ENCODE peak calls at places on chromosome 4, in nine cellular contexts. L, R, O, A, F, C, N, T and B are unnamed samples.
A peak's percentile ranks its signal among the peaks of the same experiment; 100 is the strongest.

GRCh38 chr4:86927843-86928395 is 6.9 kb upstream of the AFF1 start:
- DNase-seq in L (peak; percentile 97), R (peak; percentile 98), O (peak; percentile 92), A (no peak), F (peak; percentile 99), C (no peak), N (peak; percentile 89), T (peak; percentile 99), B (peak; percentile 99)

GRCh38 chr4:154427149-154427548 is 64.5 kb downstream of the DCHS2 start:
- DNase-seq in L (no peak), R (no peak), O (no peak), A (no peak), F (no peak), C (no peak), N (no peak), T (no peak), B (no peak)

GRCh38 chr4:76199664-76200211 is 13.9 kb downstream of the SCARB2 start:
- DNase-seq in L (peak; percentile 33), R (peak; percentile 36), O (peak; percentile 23), A (peak; percentile 58), F (peak; percentile 53), C (peak; percentile 55), N (no peak), T (no peak), B (no peak)

GRCh38 chr4:932713-933070 is 432 bp downstream of the TMEM175 start:
- DNase-seq in L (no peak), R (peak; percentile 32), O (no peak), A (no peak), F (no peak), C (no peak), N (no peak), T (no peak), B (no peak)

GRCh38 chr4:133424611-133425010 is 275.5 kb downstream of the PCDH10 start:
- DNase-seq in L (no peak), R (no peak), O (no peak), A (no peak), F (no peak), C (no peak), N (no peak), T (no peak), B (no peak)

GRCh38 chr4:5409237-5409636 is 299.1 kb downstream of the EVC2 start:
- DNase-seq in L (no peak), R (peak; percentile 4), O (no peak), A (no peak), F (peak; percentile 13), C (no peak), N (no peak), T (no peak), B (no peak)

GRCh38 chr4:28966982-28967381 is 1753.2 kb upstream of the PCDH7 start:
- DNase-seq in L (peak; percentile 39), R (peak; percentile 57), O (peak; percentile 50), A (no peak), F (peak; percentile 48), C (no peak), N (no peak), T (peak; percentile 33), B (peak; percentile 36)

GRCh38 chr4:7323872-7324650 is 110.7 kb downstream of the PSAPL1 start:
- DNase-seq in L (no peak), R (no peak), O (no peak), A (no peak), F (no peak), C (no peak), N (no peak), T (no peak), B (no peak)

GRCh38 chr4:38565271-38566199 is 98.5 kb upstream of the KLF3 start:
- DNase-seq in L (peak; percentile 4), R (peak; percentile 78), O (peak; percentile 57), A (no peak), F (peak; percentile 66), C (no peak), N (peak; percentile 65), T (peak; percentile 89), B (peak; percentile 54)

GRCh38 chr4:121648518-121648917 is 48.3 kb downstream of the ANXA5 start:
- DNase-seq in L (peak; percentile 2), R (no peak), O (no peak), A (no peak), F (peak; percentile 74), C (no peak), N (no peak), T (peak; percentile 90), B (no peak)

GRCh38 chr4:123014038-123014437 is 91.6 kb upstream of the NUDT6 start:
- DNase-seq in L (no peak), R (no peak), O (no peak), A (no peak), F (peak; percentile 10), C (no peak), N (no peak), T (peak; percentile 13), B (peak; percentile 12)

GRCh38 chr4:143531773-143532491 is 18.4 kb downstream of the SMARCA5 start:
- DNase-seq in L (no peak), R (no peak), O (peak; percentile 20), A (no peak), F (peak; percentile 52), C (no peak), N (no peak), T (peak; percentile 62), B (peak; percentile 47)

GRCh38 chr4:143531368-143531767 is 17.9 kb downstream of the SMARCA5 start:
- DNase-seq in L (no peak), R (no peak), O (peak; percentile 17), A (no peak), F (peak; percentile 50), C (no peak), N (no peak), T (peak; percentile 35), B (peak; percentile 43)
- TF ChIP-seq CTCF in L (peak; percentile 42), R (peak; percentile 49), O (peak; percentile 51), A (no peak), F (peak; percentile 53), C (peak; percentile 63), N (no peak), T (peak; percentile 58), B (peak; percentile 61)

DNA sequence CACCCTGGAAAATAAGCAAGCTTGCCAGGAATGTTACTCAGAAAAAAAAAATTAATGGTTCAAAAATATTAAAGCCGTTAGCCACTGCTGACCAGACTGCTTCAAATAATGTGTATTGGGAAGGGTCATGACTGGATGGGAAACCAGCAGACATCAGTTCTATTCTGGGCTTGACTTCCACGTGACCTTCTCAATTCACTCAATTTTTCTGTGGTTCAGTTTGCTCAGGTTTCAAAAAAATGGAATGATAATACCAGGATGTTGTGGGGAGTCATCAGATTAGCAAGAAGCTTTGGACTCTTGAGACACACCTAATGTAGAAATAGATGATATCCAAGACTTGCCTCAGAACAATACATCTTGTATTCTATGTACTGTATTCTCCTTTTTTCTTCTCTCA is 541.9 kb upstream of the BOD1L1 start:
- DNase-seq in L (peak; percentile 65), R (peak; percentile 58), O (peak; percentile 42), A (no peak), F (peak; percentile 75), C (no peak), N (no peak), T (peak; percentile 62), B (peak; percentile 74)
- H3K4me3 ChIP-seq in L (no peak overlapping the region), R (no peak overlapping the region), O (no peak overlapping the region), A (no peak overlapping the region), F (no peak overlapping the region), C (no peak overlapping the region), N (no peak overlapping the region), T (no peak overlapping the region), B (no peak overlapping the region)

GRCh38 chr4:72500214-72500613 is 68.8 kb downstream of the ADAMTS3 start:
- DNase-seq in L (no peak), R (no peak), O (no peak), A (no peak), F (no peak), C (no peak), N (no peak), T (no peak), B (no peak)
- TF ChIP-seq CTCF in L (no peak), R (no peak), O (no peak), A (no peak), F (no peak), C (no peak), N (no peak), T (no peak), B (no peak)

DNA sequence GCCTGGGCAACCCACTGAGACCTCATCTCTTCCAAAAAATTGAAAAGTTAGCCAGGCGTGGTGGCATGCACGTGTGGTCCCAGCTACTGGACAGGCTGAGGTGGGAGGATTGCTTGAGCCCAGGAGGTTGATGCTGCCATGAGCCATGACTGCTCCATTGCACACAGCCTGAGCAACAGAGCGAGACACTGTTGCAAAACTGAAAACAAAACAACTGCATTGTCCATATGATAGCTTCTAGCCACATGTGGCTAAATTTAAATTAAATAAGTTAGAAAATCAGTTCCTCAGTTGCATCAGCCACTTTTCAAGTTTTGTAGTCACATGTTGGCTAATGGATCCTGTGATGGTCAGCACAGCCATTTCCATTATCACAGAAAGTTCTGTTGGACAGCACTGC is 67.9 kb downstream of the GAB1 start:
- DNase-seq in L (no peak), R (no peak), O (no peak), A (no peak), F (no peak), C (no peak), N (no peak), T (no peak), B (peak; percentile 25)
- H3K4me3 ChIP-seq in L (no peak overlapping the region), R (no peak overlapping the region), O (no peak overlapping the region), A (no peak overlapping the region), F (no peak overlapping the region), C (no peak overlapping the region), N (no peak overlapping the region), T (no peak overlapping the region), B (no peak overlapping the region)